ENCODE peak calls at places on chromosomes 16 and 17, in six cellular contexts. P is IMR-90, S is upper lobe of right lung, V is suprapubic skin, W is neural progenitor cell, X is transverse colon. D is an unnamed sample. For H3K4me1, the result is how much of the 10 kb centered on the place peaks cover.

GRCh38 chr16:49596699-49597291 is 223.2 kb downstream of the C16orf78 start:
- DNase-seq in V (no peak), P (no peak), S (no peak), W (no peak), X (no peak), D (no peak)

GRCh38 chr17:66667491-66668030 is 167.4 kb upstream of the CACNG5 start:
- DNase-seq in W (no peak), X (no peak), S (no peak), V (no peak), P (no peak), D (no peak)

GRCh38 chr17:41692722-41693521 is 4.2 kb downstream of the EIF1 start:
- DNase-seq in S (no peak), V (no peak), W (no peak), P (peak), X (no peak), D (no peak)

GRCh38 chr16:84075376-84075775 is 32.8 kb upstream of the SLC38A8 start:
- DNase-seq in P (no peak), W (no peak), X (no peak), S (no peak), V (no peak), D (no peak)

GRCh38 chr17:82022981-82023446 is at the start of gene LRRC45:
- DNase-seq in P (peak), X (peak), S (peak), W (peak), V (peak), D (peak)

GRCh38 chr16:83972256-83973008 is 4.4 kb downstream of the NECAB2 start:
- DNase-seq in X (no peak), W (no peak), V (no peak), P (no peak), S (no peak), D (no peak)

GRCh38 chr16:4263504-4264436 is 9.1 kb downstream of the TFAP4 start:
- DNase-seq in P (peak), S (peak), X (peak), W (peak), V (peak), D (peak)

GRCh38 chr17:67365762-67366192 is 600 bp downstream of the PSMD12 start:
- DNase-seq in P (peak), W (no peak), X (no peak), V (no peak), S (no peak), D (no peak)

GRCh38 chr16:17367932-17368331 is 102.8 kb downstream of the XYLT1 start:
- DNase-seq in W (peak), X (peak), S (no peak), P (peak), V (no peak), D (no peak)

GRCh38 chr16:70252355-70252988 is 732 bp upstream of the EXOSC6 start:
- DNase-seq in V (no peak), W (peak), X (no peak), S (no peak), P (peak), D (no peak)

GRCh38 chr17:7929158-7930029 is at the start of gene KCNAB3:
- DNase-seq in X (peak), W (peak), S (no peak), P (peak), V (no peak), D (peak)

GRCh38 chr17:44436336-44436735 is 46.9 kb upstream of the ITGA2B start:
- DNase-seq in P (no peak), V (no peak), S (no peak), W (no peak), X (no peak), D (no peak)

GRCh38 chr16:11583889-11584565 is 2.7 kb downstream of the LITAF start:
- DNase-seq in S (no peak), V (no peak), X (peak), W (no peak), P (no peak), D (peak)

GRCh38 chr16:13896543-13897182 is 23.3 kb upstream of the ERCC4 start:
- DNase-seq in W (no peak), X (no peak), P (peak), V (no peak), S (no peak), D (no peak)

GRCh38 chr17:82052638-82053059 is 951 bp downstream of the GPS1 start:
- DNase-seq in V (no peak), P (no peak), X (no peak), S (no peak), W (no peak), D (no peak)

GRCh38 chr17:64155751-64156544 is 26.0 kb upstream of the ERN1 start:
- DNase-seq in X (peak), S (no peak), V (no peak), W (peak), P (peak), D (peak)

GRCh38 chr16:52435573-52435972 is 111.4 kb downstream of the TOX3 start:
- DNase-seq in W (peak), X (no peak), S (no peak), P (no peak), V (no peak), D (no peak)

GRCh38 chr16:49608801-49609200 is 235.2 kb downstream of the C16orf78 start:
- DNase-seq in P (peak), S (no peak), W (peak), V (no peak), X (no peak), D (no peak)

GRCh38 chr16:3348547-3349167 is 7.0 kb upstream of the OR2C1 start:
- DNase-seq in W (no peak), X (no peak), P (no peak), S (no peak), V (no peak), D (no peak)

GRCh38 chr16:85626191-85626951 is 13.2 kb downstream of the GSE1 start:
- DNase-seq in P (no peak), W (peak), X (no peak), S (no peak), V (no peak), D (no peak)

GRCh38 chr16:61823326-61823725 is 212.9 kb downstream of the CDH8 start:
- DNase-seq in X (no peak), V (no peak), P (no peak), W (no peak), S (no peak), D (no peak)

GRCh38 chr17:1379208-1379929 is 20.7 kb downstream of the YWHAE start:
- DNase-seq in X (no peak), W (no peak), P (no peak), V (no peak), S (no peak), D (no peak)
- H3K4me1 ChIP-seq in X (half or more), W (under half), P (under half), V (half or more), S (half or more), D (half or more)

DNA sequence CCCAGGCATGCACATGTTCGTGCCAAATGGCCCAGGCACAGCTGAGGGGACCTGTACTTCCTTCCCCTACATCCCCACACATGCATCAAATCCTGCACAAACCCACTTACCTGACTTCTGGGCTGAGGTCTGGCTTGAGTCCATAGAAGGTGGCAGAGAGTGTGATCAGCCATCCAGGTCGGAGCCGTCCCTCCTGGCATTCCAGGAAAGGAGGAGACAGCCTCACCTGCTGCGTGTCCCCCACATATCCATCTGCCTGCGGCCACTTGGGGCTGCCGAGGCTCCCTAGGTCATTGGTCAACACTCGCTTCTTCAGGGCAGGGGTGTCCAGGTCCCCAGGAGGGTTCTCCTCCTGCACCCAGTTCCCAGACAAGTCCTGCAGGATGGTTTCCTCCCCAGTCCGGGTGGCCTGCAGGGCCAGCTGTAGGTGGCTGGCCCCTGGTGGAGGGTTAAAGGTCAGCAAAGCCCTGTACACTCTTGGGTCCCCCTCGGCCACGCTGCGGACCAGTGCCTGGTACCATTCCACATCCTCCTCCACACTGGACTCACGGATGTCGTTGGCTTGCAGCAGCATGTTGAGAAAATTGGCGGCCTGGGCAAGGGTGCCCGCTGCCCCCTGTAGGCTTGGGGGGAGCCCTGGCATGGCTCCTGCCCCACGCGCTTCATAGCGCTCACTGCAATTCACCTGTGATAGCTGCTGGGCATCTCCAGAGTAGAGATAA is 709 bp downstream of the GPR179 start:
- DNase-seq in W (no peak), P (no peak), V (no peak), S (no peak), X (no peak), D (no peak)
- H3K4me3 ChIP-seq in W (no peak), P (no peak), V (no peak), S (no peak), X (no peak), D (no peak)

GRCh38 chr16:48365601-48366164 is 19.5 kb downstream of the SIAH1 start:
- DNase-seq in X (peak), V (peak), W (peak), S (peak), P (peak), D (peak)
- TF ChIP-seq CTCF in X (no peak), V (no peak), W (peak), S (peak), P (no peak), D (no peak)

DNA sequence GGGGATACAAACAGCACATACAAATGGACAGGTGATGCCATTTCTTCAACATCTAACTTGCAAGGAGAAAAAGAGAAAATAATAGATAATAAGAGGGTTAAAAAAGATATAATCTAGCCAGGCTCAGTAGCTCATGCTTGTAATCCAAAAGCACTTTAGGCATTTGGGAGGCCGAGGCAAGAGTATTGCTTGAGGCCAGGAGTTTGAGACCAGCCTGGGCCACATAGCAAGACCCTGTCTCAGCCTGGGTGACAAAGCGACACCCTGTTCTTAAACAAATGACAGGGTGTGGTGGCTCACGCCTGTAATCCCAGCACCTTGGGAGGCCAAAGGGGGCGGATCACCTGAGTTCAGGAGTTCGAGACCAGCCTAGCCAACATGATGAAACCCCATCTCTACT is 19.3 kb downstream of the C16orf87 start:
- DNase-seq in W (no peak), V (no peak), S (no peak), X (no peak), P (no peak), D (no peak)
- H3K4me1 ChIP-seq in W (under half), V (under half), S (under half), X (under half), P (under half), D (under half)

GRCh38 chr17:32822996-32823395 is 53.9 kb downstream of the MYO1D start:
- DNase-seq in X (no peak), P (no peak), S (no peak), V (no peak), W (no peak), D (no peak)
- H3K4me3 ChIP-seq in X (peak), P (no peak), S (peak), V (peak), W (peak), D (no peak)

GRCh38 chr17:28499366-28499668 is 6.8 kb upstream of the FOXN1 start:
- DNase-seq in X (peak), S (no peak), P (no peak), V (no peak), W (no peak), D (peak)
- TF ChIP-seq CTCF in X (no peak), S (no peak), P (no peak), V (no peak), W (no peak), D (no peak)

GRCh38 chr17:40103742-40104095 is 3.3 kb upstream of the NR1D1 start:
- DNase-seq in P (no peak), V (no peak), S (no peak), X (no peak), W (no peak), D (no peak)

GRCh38 chr17:40104570-40105471 is 4.4 kb upstream of the NR1D1 start:
- DNase-seq in W (no peak), X (no peak), S (no peak), V (no peak), P (no peak), D (no peak)

GRCh38 chr17:40106760-40107265 is 6.4 kb upstream of the NR1D1 start:
- DNase-seq in X (no peak), P (no peak), V (no peak), S (no peak), W (peak), D (no peak)

GRCh38 chr17:40107266-40107980 is 7.0 kb upstream of the NR1D1 start:
- DNase-seq in W (no peak), S (no peak), V (no peak), X (no peak), P (no peak), D (peak)

DNA sequence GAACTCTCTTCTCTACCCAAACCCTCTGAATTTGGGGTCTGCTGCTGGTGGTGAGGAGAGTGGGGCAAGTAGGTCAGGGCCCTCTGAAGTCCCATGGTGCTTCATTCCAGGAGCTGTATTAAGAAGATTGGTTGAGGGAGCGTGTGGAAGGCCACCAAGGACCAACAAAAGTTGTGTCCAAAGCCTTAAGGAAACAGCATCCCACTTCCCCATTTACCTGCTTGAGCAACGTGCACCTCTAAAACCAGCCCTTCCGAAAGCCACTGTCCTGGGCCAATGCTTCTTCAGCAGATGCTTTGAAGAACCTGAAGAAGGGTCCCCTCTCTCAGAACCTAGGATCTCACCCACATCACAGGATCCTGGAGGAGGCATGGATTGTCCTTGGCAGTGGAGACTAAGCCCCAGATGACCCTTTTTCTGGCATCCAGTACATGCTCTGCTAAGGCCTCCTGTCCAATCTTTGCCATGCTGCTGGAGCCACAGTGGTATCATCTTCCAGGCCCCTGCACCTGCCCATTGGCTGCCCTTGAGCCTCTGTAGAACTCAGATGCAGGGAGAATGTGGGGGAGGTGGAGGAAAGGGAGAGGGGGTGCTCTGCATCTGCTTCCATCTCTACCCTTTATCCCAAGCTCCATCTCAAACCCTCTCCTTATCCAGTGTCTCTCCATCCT is 5.8 kb upstream of the NR1D1 start:
- DNase-seq in S (no peak), V (no peak), W (no peak), P (no peak), X (no peak), D (peak)
- H3K4me1 ChIP-seq in S (half or more), V (half or more), W (under half), P (under half), X (half or more), D (half or more)

DNA sequence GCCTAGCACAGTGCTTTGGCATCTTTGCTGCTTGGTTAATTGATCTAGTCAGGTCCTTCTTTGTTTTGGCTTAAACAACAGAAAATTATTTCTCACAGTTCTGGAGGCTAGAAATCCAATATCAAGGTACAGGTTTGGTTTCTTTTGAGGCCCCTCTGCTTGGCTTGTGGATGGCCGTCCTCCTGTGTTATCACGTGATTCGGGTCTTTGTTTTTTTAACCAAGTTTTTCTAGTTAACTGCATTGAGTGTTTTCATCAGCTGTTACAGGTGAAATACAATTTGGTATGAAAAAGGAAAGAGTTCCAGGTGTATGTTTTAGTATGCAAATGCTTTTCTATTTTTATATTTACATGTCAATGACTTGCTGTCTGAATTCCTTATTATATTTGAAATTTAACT is 2.8 kb downstream of the NLK start:
- DNase-seq in P (no peak), W (no peak), V (no peak), X (no peak), S (no peak), D (no peak)
- H3K4me3 ChIP-seq in P (peak), W (peak), V (no peak), X (no peak), S (no peak), D (no peak)

D was measured in mucosa of descending colon.